ENCODE peak calls at places on chromosomes 12 and 14, in seven cellular contexts. A is RPMI8226; U is anterior cingulate cortex; X is effector CD4-positive, alpha-beta T cell; O is stimulated activated CD4-positive, alpha-beta T cell treated with anti-CD3 and anti-CD28 coated beads, Interleukin-2, amount 100 ng/mL, for 24 hours; F is T-helper 1 cell; B is thoracic aorta. L is an unnamed sample.

GRCh38 chr14:99413972-99414371 is 66.7 kb downstream of the SETD3 start:
- DNase-seq in A (no peak), U (no peak), X (no peak), O (no peak), F (no peak), B (no peak), L (no peak)

GRCh38 chr14:104783484-104784217 is 11.9 kb downstream of the AKT1 start:
- DNase-seq in A (no peak), U (no peak), X (no peak), O (no peak), F (no peak), B (no peak), L (no peak)

GRCh38 chr12:47943492-47944359 is 19.7 kb upstream of the TMEM106C start:
- DNase-seq in A (no peak), U (no peak), X (no peak), O (no peak), F (no peak), B (no peak), L (no peak)

GRCh38 chr14:53354331-53354730 is 201.2 kb upstream of the DDHD1 start:
- DNase-seq in A (no peak), U (no peak), X (no peak), O (no peak), F (no peak), B (no peak), L (no peak)

GRCh38 chr14:81172353-81172752 is 48.4 kb downstream of the GTF2A1 start:
- DNase-seq in A (no peak), U (no peak), X (no peak), O (no peak), F (no peak), B (no peak), L (no peak)

GRCh38 chr14:80419769-80420168 is 208.5 kb upstream of the DIO2 start:
- DNase-seq in A (no peak), U (no peak), X (no peak), O (no peak), F (no peak), B (no peak), L (no peak)

GRCh38 chr12:103805961-103806360 is 35.1 kb downstream of the NT5DC3 start:
- DNase-seq in A (no peak), U (no peak), X (no peak), O (no peak), F (no peak), B (no peak), L (no peak)

GRCh38 chr14:67232066-67232465 is 9.2 kb upstream of the PALS1 start:
- DNase-seq in A (no peak), U (no peak), X (no peak), O (no peak), F (no peak), B (no peak), L (no peak)

GRCh38 chr14:82075566-82075965 is 541.9 kb upstream of the SEL1L start:
- DNase-seq in A (peak), U (no peak), X (no peak), O (peak), F (no peak), B (no peak), L (no peak)

GRCh38 chr14:91185721-91186120 is 58.8 kb downstream of the GPR68 start:
- DNase-seq in A (no peak), U (no peak), X (no peak), O (no peak), F (no peak), B (no peak), L (no peak)

GRCh38 chr12:104276192-104277131 is 27.1 kb upstream of the EID3 start:
- DNase-seq in A (peak), U (no peak), X (no peak), O (no peak), F (no peak), B (no peak), L (no peak)

GRCh38 chr14:52934762-52935161 is 16.1 kb downstream of the FERMT2 start:
- DNase-seq in A (no peak), U (no peak), X (no peak), O (no peak), F (no peak), B (no peak), L (no peak)

GRCh38 chr14:70563869-70564268 is 29.1 kb upstream of the ADAM20 start:
- DNase-seq in A (no peak), U (no peak), X (no peak), O (no peak), F (no peak), B (no peak), L (no peak)

GRCh38 chr12:128056299-128056885 is 210.6 kb upstream of the TMEM132C start:
- DNase-seq in A (no peak), U (no peak), X (no peak), O (no peak), F (no peak), B (no peak), L (no peak)

GRCh38 chr14:68693926-68694325 is 98.9 kb downstream of the ZFP36L1 start:
- DNase-seq in A (no peak), U (no peak), X (no peak), O (no peak), F (no peak), B (no peak), L (no peak)

GRCh38 chr12:21257172-21257571 is 77.5 kb downstream of the SLCO1A2 start:
- DNase-seq in A (no peak), U (no peak), X (no peak), O (no peak), F (no peak), B (no peak), L (no peak)

GRCh38 chr14:95998656-95999055 is 40.5 kb upstream of the C14orf132 start:
- DNase-seq in A (no peak), U (no peak), X (no peak), O (no peak), F (no peak), B (no peak), L (no peak)

GRCh38 chr14:59463773-59464650 is 1.2 kb downstream of the GPR135 start:
- DNase-seq in A (no peak), U (no peak), X (no peak), O (peak), F (peak), B (no peak), L (no peak)

GRCh38 chr12:7075931-7076330 is 15.4 kb downstream of the C1S start:
- DNase-seq in A (no peak), U (no peak), X (no peak), O (no peak), F (no peak), B (no peak), L (no peak)

GRCh38 chr12:47078733-47079364 is 572 bp upstream of the PCED1B start:
- DNase-seq in A (no peak), U (no peak), X (peak), O (peak), F (no peak), B (no peak), L (no peak)

GRCh38 chr12:131642101-131642540 is 68.8 kb upstream of the SFSWAP start:
- DNase-seq in A (no peak), U (no peak), X (no peak), O (peak), F (no peak), B (no peak), L (no peak)

GRCh38 chr12:54054442-54055332 is 1.1 kb downstream of the HOXC4 start:
- DNase-seq in A (no peak), U (no peak), X (no peak), O (no peak), F (no peak), B (no peak), L (no peak)

GRCh38 chr14:98564006-98564405 is 708.0 kb downstream of the BCL11B start:
- DNase-seq in A (no peak), U (no peak), X (no peak), O (no peak), F (no peak), B (no peak), L (no peak)

GRCh38 chr12:104064842-104065441 is 611 bp downstream of the HCFC2 start:
- DNase-seq in A (peak), U (no peak), X (no peak), O (no peak), F (no peak), B (no peak), L (no peak)

GRCh38 chr14:61609143-61609851 is 86.0 kb upstream of the HIF1A start:
- DNase-seq in A (no peak), U (peak), X (no peak), O (no peak), F (no peak), B (no peak), L (no peak)

GRCh38 chr14:89303452-89304435 is 113.3 kb downstream of the FOXN3 start:
- DNase-seq in A (peak), U (peak), X (no peak), O (no peak), F (no peak), B (peak), L (no peak)

GRCh38 chr14:50961606-50962259 is 17.4 kb upstream of the PYGL start:
- DNase-seq in A (no peak), U (no peak), X (no peak), O (no peak), F (no peak), B (peak), L (no peak)

GRCh38 chr14:53151867-53152626 is 1.1 kb downstream of the DDHD1 start:
- DNase-seq in A (peak), U (peak), X (peak), O (peak), F (peak), B (no peak), L (peak)

GRCh38 chr14:64569108-64570045 is 19.6 kb downstream of the PPP1R36 start:
- DNase-seq in A (no peak), U (peak), X (no peak), O (no peak), F (no peak), B (peak), L (no peak)

GRCh38 chr14:53954551-53955233 is 1.9 kb downstream of the BMP4 start:
- DNase-seq in A (no peak), U (no peak), X (no peak), O (peak), F (no peak), B (no peak), L (no peak)

GRCh38 chr12:2295941-2296461 is 243.2 kb downstream of the CACNA1C start:
- DNase-seq in A (no peak), U (no peak), X (no peak), O (no peak), F (no peak), B (no peak), L (no peak)

GRCh38 chr14:29926701-29927595 is 699 bp downstream of the PRKD1 start:
- DNase-seq in A (peak), U (peak), X (no peak), O (peak), F (no peak), B (no peak), L (no peak)

GRCh38 chr14:64060648-64061096 is 207.9 kb downstream of the SYNE2 start:
- DNase-seq in A (peak), U (no peak), X (no peak), O (peak), F (no peak), B (no peak), L (no peak)

GRCh38 chr12:42761601-42762350 is 172.2 kb upstream of the PRICKLE1 start:
- DNase-seq in A (no peak), U (no peak), X (no peak), O (no peak), F (no peak), B (no peak), L (no peak)

GRCh38 chr12:92765871-92766270 is 63.1 kb downstream of the PLEKHG7 start:
- DNase-seq in A (no peak), U (no peak), X (no peak), O (no peak), F (no peak), B (no peak), L (no peak)

GRCh38 chr14:69896972-69897371 is 17.8 kb downstream of the SMOC1 start:
- DNase-seq in A (no peak), U (no peak), X (no peak), O (no peak), F (no peak), B (no peak), L (no peak)

GRCh38 chr14:88063807-88064206 is 58.9 kb downstream of the GPR65 start:
- DNase-seq in A (no peak), U (no peak), X (no peak), O (no peak), F (no peak), B (no peak), L (no peak)

L was measured in T-helper 17 cell.